ENCODE peak calls at places on chromosomes 6 and 20, in seven cellular contexts. S, P, F, Q, T, C and J are unnamed samples.

GRCh38 chr20:62428396-62429160 is 1.2 kb upstream of the RBBP8NL start:
- DNase-seq in T (no peak), P (no peak), F (no peak), Q (no peak), S (no peak), C (no peak), J (no peak)

GRCh38 chr6:137883400-137883888 is 16.4 kb downstream of the TNFAIP3 start:
- DNase-seq in P (no peak), F (no peak), T (no peak), C (no peak), S (no peak), Q (no peak), J (no peak)

GRCh38 chr20:35490736-35491181 is 35.4 kb downstream of the CEP250 start:
- DNase-seq in Q (no peak), S (no peak), F (no peak), T (peak; percentile 40), P (no peak), C (no peak), J (no peak)

GRCh38 chr20:63641792-63642517 is 11.3 kb downstream of the STMN3 start:
- DNase-seq in P (no peak), S (peak; percentile 97), F (peak; percentile 95), C (peak; percentile 88), T (peak; percentile 93), Q (no peak), J (no peak)

GRCh38 chr20:3828798-3829197 is 8.5 kb downstream of the AP5S1 start:
- DNase-seq in Q (no peak), P (no peak), C (no peak), S (no peak), F (no peak), T (no peak), J (no peak)

GRCh38 chr6:2744206-2744771 is 6.4 kb downstream of the MYLK4 start:
- DNase-seq in S (no peak), T (no peak), Q (no peak), P (no peak), F (no peak), C (no peak), J (no peak)

GRCh38 chr20:19110866-19111460 is 101.5 kb upstream of the SLC24A3 start:
- DNase-seq in P (no peak), T (no peak), S (no peak), Q (no peak), C (no peak), F (no peak), J (no peak)

GRCh38 chr6:135162678-135163439 is 18.2 kb upstream of the MYB start:
- DNase-seq in Q (no peak), S (peak; percentile 68), T (no peak), C (no peak), F (no peak), P (no peak), J (no peak)

GRCh38 chr6:4055420-4056041 is 23.4 kb downstream of the FAM217A start:
- DNase-seq in S (no peak), T (no peak), F (no peak), P (peak; percentile 10), C (no peak), Q (peak; percentile 35), J (peak; percentile 39)

GRCh38 chr6:90497411-90497810 is 89.5 kb downstream of the MAP3K7 start:
- DNase-seq in C (no peak), Q (no peak), P (no peak), F (no peak), S (no peak), T (no peak), J (no peak)

GRCh38 chr20:19888269-19888669 is 128.9 kb upstream of the NAA20 start:
- DNase-seq in F (peak; percentile 78), P (no peak), Q (no peak), T (no peak), C (no peak), S (peak; percentile 8), J (no peak)

GRCh38 chr6:32885698-32886286 is 31.8 kb downstream of the PSMB9 start:
- DNase-seq in C (no peak), S (no peak), F (no peak), T (no peak), P (no peak), Q (peak; percentile 70), J (no peak)

GRCh38 chr6:150667977-150668716 is 68.5 kb downstream of the PLEKHG1 start:
- DNase-seq in T (peak; percentile 92), Q (peak; percentile 94), P (peak; percentile 73), F (peak; percentile 98), S (peak; percentile 70), C (peak; percentile 73), J (peak; percentile 2)

GRCh38 chr20:13995841-13996240 is 525 bp downstream of the MACROD2 start:
- DNase-seq in P (no peak), T (peak; percentile 34), C (peak; percentile 24), F (no peak), S (peak; percentile 61), Q (no peak), J (no peak)
- TF ChIP-seq CTCF in P (no peak), T (no peak), C (no peak), F (no peak), S (no peak), Q (no peak), J (no peak)

GRCh38 chr6:408599-409102 is 17.1 kb downstream of the IRF4 start:
- DNase-seq in F (no peak), C (no peak), Q (no peak), S (peak; percentile 56), T (peak; percentile 72), P (no peak), J (no peak)
- TF ChIP-seq CTCF in F (no peak), C (peak; percentile 37), Q (peak; percentile 20), S (peak; percentile 35), T (peak; percentile 10), P (no peak), J (peak; percentile 30)

DNA sequence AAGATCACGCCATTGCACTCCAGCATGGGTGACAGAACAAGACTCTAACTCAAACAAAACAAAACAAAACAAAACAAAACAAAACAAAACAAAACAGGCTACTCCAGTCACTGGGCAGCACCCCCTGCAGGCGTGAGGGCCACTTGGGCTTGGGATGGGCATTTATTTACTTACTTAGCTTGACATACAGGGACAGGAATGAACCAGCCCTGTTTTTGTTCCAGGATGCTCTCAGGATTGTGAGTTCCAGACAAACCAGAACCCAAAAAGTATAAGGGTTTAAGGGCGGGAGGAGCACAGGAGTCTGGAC is 4.0 kb upstream of the PTPN1 start:
- DNase-seq in T (no peak), P (no peak), C (no peak), S (no peak), F (peak; percentile 56), Q (no peak), J (no peak)
- TF ChIP-seq CTCF in T (no peak), P (no peak), C (no peak), S (no peak), F (no peak), Q (no peak), J (peak; percentile 4)

GRCh38 chr6:44152533-44152932 is 6.1 kb upstream of the CAPN11 start:
- DNase-seq in Q (no peak), C (no peak), T (no peak), F (no peak), P (no peak), S (no peak), J (no peak)

GRCh38 chr6:44151348-44152108 is 7.1 kb upstream of the CAPN11 start:
- DNase-seq in P (no peak), T (peak; percentile 75), F (peak; percentile 94), Q (peak; percentile 34), C (peak; percentile 71), S (peak; percentile 92), J (no peak)

GRCh38 chr6:44150317-44150917 is 8.2 kb upstream of the CAPN11 start:
- DNase-seq in C (no peak), T (no peak), F (no peak), P (no peak), S (no peak), Q (no peak), J (no peak)

GRCh38 chr6:44154067-44154466 is 4.6 kb upstream of the CAPN11 start:
- DNase-seq in S (no peak), F (no peak), T (no peak), Q (no peak), C (no peak), P (no peak), J (no peak)

DNA sequence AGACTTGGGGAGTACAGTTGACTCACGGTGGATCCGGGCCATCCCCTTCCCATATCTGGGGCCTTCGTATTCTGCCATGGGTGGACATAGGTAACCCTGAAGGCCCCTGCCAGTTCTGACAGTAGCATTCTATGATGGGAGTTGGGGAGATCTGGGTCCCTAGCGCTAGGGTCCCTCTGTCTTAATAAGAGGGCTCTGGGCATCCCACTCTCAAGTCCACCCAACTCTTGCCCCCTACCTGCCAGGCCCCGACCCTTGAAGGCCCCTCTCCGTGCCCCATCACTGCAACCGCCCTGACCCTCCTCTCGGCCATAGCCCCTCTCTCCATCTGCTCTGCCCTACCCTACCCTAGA is 6.5 kb upstream of the CAPN11 start:
- DNase-seq in T (no peak), Q (no peak), C (no peak), P (no peak), F (no peak), S (no peak), J (no peak)
- TF ChIP-seq CTCF in T (no peak), Q (no peak), C (peak; percentile 15), P (peak; percentile 32), F (no peak), S (no peak), J (no peak)

GRCh38 chr6:37696220-37696840 is 1.4 kb downstream of the MDGA1 start:
- DNase-seq in Q (no peak), P (no peak), S (peak; percentile 61), F (peak; percentile 87), C (no peak), T (no peak), J (no peak)
- TF ChIP-seq CTCF in Q (peak; percentile 31), P (no peak), S (no peak), F (no peak), C (no peak), T (no peak), J (peak; percentile 22)